ENCODE peak calls at places on chromosomes 1 and 21, in seven cellular contexts. Z is neural crest cell, L is nephron progenitor cell, W is cardiac fibroblast, I is left ventricle myocardium inferior, A is fibroblast of pulmonary artery, G is Caco-2. J is an unnamed sample.

GRCh38 chr1:92030701-92031107 is 919 bp downstream of the EPHX4 start:
- DNase-seq in L (no peak), A (peak; percentile 15), G (no peak), I (no peak), W (peak; percentile 3), Z (no peak), J (no peak)

GRCh38 chr1:200409203-200409760 is 554 bp downstream of the ZNF281 start:
- DNase-seq in W (peak; percentile 45), A (peak; percentile 40), I (peak; percentile 30), G (no peak), L (peak; percentile 57), Z (no peak), J (peak; percentile 41)

GRCh38 chr1:10217748-10218441 is 7.5 kb downstream of the KIF1B start:
- DNase-seq in Z (no peak), W (peak; percentile 45), A (peak; percentile 21), I (no peak), G (no peak), L (no peak), J (no peak)

GRCh38 chr1:246110343-246111219 is 396.5 kb downstream of the SMYD3 start:
- DNase-seq in G (no peak), L (no peak), W (peak; percentile 10), A (peak; percentile 46), I (no peak), Z (no peak), J (no peak)

GRCh38 chr1:165224504-165224903 is 132.0 kb downstream of the LMX1A start:
- DNase-seq in G (no peak), I (no peak), W (no peak), L (no peak), Z (no peak), A (no peak), J (no peak)

GRCh38 chr1:103859721-103860120 is 110.0 kb downstream of the AMY1C start:
- DNase-seq in L (no peak), W (no peak), I (no peak), G (no peak), A (no peak), Z (no peak), J (no peak)

GRCh38 chr1:219041141-219041540 is 132.5 kb upstream of the LYPLAL1 start:
- DNase-seq in A (peak; percentile 87), Z (no peak), L (no peak), W (peak; percentile 62), G (no peak), I (no peak), J (no peak)

GRCh38 chr1:239349699-239350098 is 36.7 kb upstream of the CHRM3 start:
- DNase-seq in L (no peak), I (no peak), Z (no peak), A (no peak), W (no peak), G (no peak), J (no peak)

GRCh38 chr21:45330075-45330781 is 42.5 kb upstream of the POFUT2 start:
- DNase-seq in A (peak; percentile 85), L (no peak), G (peak; percentile 91), I (peak; percentile 12), Z (no peak), W (peak; percentile 87), J (no peak)

GRCh38 chr1:201721131-201722049 is 107.6 kb upstream of the IPO9 start:
- DNase-seq in A (peak; percentile 46), W (peak; percentile 64), L (no peak), G (no peak), I (no peak), Z (no peak), J (no peak)

GRCh38 chr1:179817789-179818188 is 59.8 kb downstream of the TOR1AIP2 start:
- DNase-seq in I (peak; percentile 78), G (no peak), Z (no peak), W (peak; percentile 67), L (no peak), A (peak; percentile 55), J (no peak)

GRCh38 chr1:153783233-153784190 is 8.3 kb downstream of the SLC27A3 start:
- DNase-seq in W (peak; percentile 96), G (peak; percentile 89), L (peak; percentile 94), Z (peak; percentile 88), A (peak; percentile 93), I (peak; percentile 90), J (peak; percentile 97)

GRCh38 chr1:168465942-168466702 is 77.7 kb downstream of the XCL2 start:
- DNase-seq in L (peak; percentile 27), G (no peak), Z (no peak), W (peak; percentile 79), I (peak; percentile 23), A (peak; percentile 85), J (peak; percentile 48)

GRCh38 chr1:248858096-248858890 is 592 bp downstream of the ZNF692 start:
- DNase-seq in Z (peak; percentile 55), W (peak; percentile 68), G (peak; percentile 91), A (peak; percentile 58), L (peak; percentile 70), I (peak; percentile 64), J (peak; percentile 43)
- TF ChIP-seq CTCF in Z (peak; percentile 54), W (peak; percentile 26), G (peak; percentile 76), A (peak; percentile 25), L (peak; percentile 16), I (peak; percentile 61), J (peak; percentile 63)

GRCh38 chr1:71097428-71097827 is 16.6 kb upstream of the ZRANB2 start:
- DNase-seq in G (no peak), A (no peak), L (no peak), W (no peak), I (no peak), Z (no peak), J (no peak)

GRCh38 chr1:71089536-71090270 is 8.9 kb upstream of the ZRANB2 start:
- DNase-seq in Z (no peak), L (no peak), A (peak; percentile 86), G (no peak), I (no peak), W (peak; percentile 89), J (no peak)

GRCh38 chr1:71088645-71089287 is 7.9 kb upstream of the ZRANB2 start:
- DNase-seq in W (no peak), I (no peak), G (no peak), L (no peak), Z (no peak), A (peak; percentile 4), J (no peak)

GRCh38 chr1:71093938-71094337 is 13.1 kb upstream of the ZRANB2 start:
- DNase-seq in W (peak; percentile 54), A (peak; percentile 63), G (no peak), I (no peak), Z (no peak), L (no peak), J (no peak)
- TF ChIP-seq CTCF in W (peak; percentile 50), A (peak; percentile 57), G (peak; percentile 4), I (peak; percentile 54), Z (peak; percentile 67), L (peak; percentile 35), J (peak; percentile 38)

GRCh38 chr1:117815105-117815812 is 114.2 kb downstream of the GDAP2 start:
- DNase-seq in A (peak; percentile 47), L (no peak), W (peak; percentile 58), Z (no peak), G (no peak), I (no peak), J (no peak)

GRCh38 chr1:117812868-117813511 is 116.4 kb downstream of the GDAP2 start:
- DNase-seq in L (no peak), A (peak; percentile 46), Z (no peak), W (peak; percentile 64), G (no peak), I (no peak), J (no peak)

GRCh38 chr1:117818456-117818855 is 111.0 kb downstream of the GDAP2 start:
- DNase-seq in Z (no peak), A (no peak), G (no peak), L (no peak), I (no peak), W (no peak), J (no peak)

GRCh38 chr1:117817629-117818028 is 111.8 kb downstream of the GDAP2 start:
- DNase-seq in W (no peak), L (no peak), G (no peak), Z (no peak), I (no peak), A (no peak), J (no peak)

DNA sequence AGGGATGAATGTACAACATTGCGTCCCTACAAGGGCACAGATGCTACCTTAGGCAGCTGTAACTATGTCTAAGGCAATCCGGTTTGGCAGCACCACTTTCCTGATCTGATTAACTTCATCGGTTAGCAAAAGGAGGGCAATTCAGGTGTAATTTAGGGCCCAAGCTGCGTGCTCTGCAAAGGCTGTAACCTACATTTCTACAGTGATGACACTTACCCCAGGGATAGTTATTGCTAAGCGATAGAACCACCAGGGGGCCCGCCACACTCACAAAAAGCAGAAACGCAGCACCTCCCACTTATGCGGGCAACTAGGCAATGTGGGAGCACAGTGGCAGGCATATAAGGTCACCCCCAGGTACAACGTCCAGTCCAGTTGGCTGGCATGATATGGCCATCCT is 113.5 kb downstream of the GDAP2 start:
- DNase-seq in L (no peak), W (no peak), A (no peak), I (no peak), G (no peak), Z (no peak), J (no peak)
- TF ChIP-seq CTCF in L (no peak), W (peak; percentile 31), A (peak; percentile 18), I (peak; percentile 20), G (no peak), Z (peak; percentile 18), J (no peak)

GRCh38 chr1:226064168-226064815 is 1.8 kb downstream of the H3-3A start:
- DNase-seq in L (no peak), A (peak; percentile 33), I (no peak), Z (no peak), W (peak; percentile 21), G (peak; percentile 48), J (no peak)

GRCh38 chr1:226060976-226061792 is 1.3 kb upstream of the H3-3A start:
- DNase-seq in L (no peak), W (peak; percentile 36), G (no peak), Z (no peak), I (no peak), A (no peak), J (no peak)

GRCh38 chr1:226061793-226062557 is 541 bp upstream of the H3-3A start:
- DNase-seq in I (peak; percentile 82), G (peak; percentile 88), L (peak; percentile 88), Z (peak; percentile 74), W (peak; percentile 83), A (peak; percentile 78), J (peak; percentile 62)

GRCh38 chr1:226063362-226064167 is 1.0 kb downstream of the H3-3A start:
- DNase-seq in G (peak; percentile 41), Z (peak; percentile 37), A (peak; percentile 40), W (peak; percentile 46), L (peak; percentile 51), I (peak; percentile 43), J (peak; percentile 38)

DNA sequence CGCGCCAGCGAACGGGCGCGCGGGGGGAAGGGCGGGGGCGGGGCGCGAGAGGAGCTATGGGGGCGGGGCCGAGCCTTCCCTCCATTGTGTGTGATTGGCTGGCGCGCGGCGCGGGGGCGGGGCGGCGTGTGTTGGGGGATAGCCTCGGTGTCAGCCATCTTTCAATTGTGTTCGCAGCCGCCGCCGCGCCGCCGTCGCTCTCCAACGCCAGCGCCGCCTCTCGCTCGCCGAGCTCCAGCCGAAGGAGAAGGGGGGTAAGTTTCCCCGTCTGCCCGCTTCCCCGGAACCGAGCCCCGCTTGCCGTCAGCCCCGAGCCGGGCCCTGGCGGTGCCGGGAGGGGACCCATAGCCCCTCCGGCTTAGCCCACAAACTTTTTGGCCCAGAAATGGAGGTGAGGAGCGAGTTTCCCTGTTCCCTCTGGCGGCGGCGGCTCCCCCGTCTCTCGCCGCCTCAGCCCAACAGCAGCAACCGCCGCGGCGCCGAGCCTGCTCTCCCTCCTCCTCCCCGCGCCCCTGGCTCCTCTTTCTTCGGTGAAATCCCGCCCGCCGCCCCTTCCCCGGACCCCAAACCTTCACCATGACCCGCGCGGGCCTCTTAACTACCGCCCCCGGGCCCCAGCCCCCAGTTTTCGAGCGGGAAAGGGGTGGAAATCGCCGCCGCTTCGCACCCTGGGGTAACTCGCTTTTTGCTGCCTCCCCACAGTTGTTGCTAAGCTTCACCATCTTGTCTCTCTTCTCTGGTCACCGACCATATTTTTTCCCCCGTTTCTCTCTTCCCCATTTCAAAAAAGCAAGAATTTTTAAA is at the start of gene H3-3A:
- DNase-seq in L (peak; percentile 99), W (peak; percentile 97), I (peak; percentile 99), Z (peak; percentile 98), G (peak; percentile 97), A (peak; percentile 95), J (peak; percentile 97)
- TF ChIP-seq CTCF in L (no peak), W (no peak), I (no peak), Z (peak; percentile 33), G (no peak), A (no peak), J (no peak)

J was measured in GM10248.